ENCODE peak calls at places on chromosomes 16 and 17, in seven cellular contexts. U is naive thymus-derived CD8-positive, alpha-beta T cell; T is activated CD8-positive, alpha-beta T cell treated with anti-CD3 and anti-CD28 coated beads for 36 hours; M is cardiac septum; B is SJCRH30; X is nephron progenitor cell; Z is HS-5. L is an unnamed sample.
A peak's percentile ranks its signal among the peaks of the same experiment; 100 is the strongest.

GRCh38 chr17:75898791-75899190 is 2.0 kb upstream of the TRIM65 start:
- DNase-seq in U (no peak), T (no peak), M (no peak), B (no peak), X (no peak), Z (no peak), L (no peak)

GRCh38 chr16:68792465-68793324 is 50.6 kb upstream of the TANGO6 start:
- DNase-seq in U (no peak), T (no peak), M (no peak), B (peak; percentile 85), X (no peak), Z (no peak), L (no peak)

GRCh38 chr17:45677770-45678169 is 106.3 kb upstream of the CRHR1 start:
- DNase-seq in U (no peak), T (no peak), M (no peak), B (no peak), X (no peak), Z (peak; percentile 11), L (no peak)

GRCh38 chr17:48546187-48546923 is 1.4 kb upstream of the HOXB2 start:
- DNase-seq in U (no peak), T (no peak), M (no peak), B (peak; percentile 22), X (peak; percentile 65), Z (no peak), L (peak; percentile 78)

GRCh38 chr16:14193316-14193871 is 122.3 kb downstream of the MRTFB start:
- DNase-seq in U (no peak), T (peak; percentile 59), M (no peak), B (no peak), X (no peak), Z (no peak), L (no peak)

GRCh38 chr17:43900858-43901754 is 6.2 kb downstream of the MPP2 start:
- DNase-seq in U (no peak), T (no peak), M (no peak), B (no peak), X (no peak), Z (no peak), L (peak; percentile 59)

GRCh38 chr16:27195941-27196595 is 7.3 kb upstream of the KDM8 start:
- DNase-seq in U (no peak), T (peak; percentile 22), M (no peak), B (no peak), X (no peak), Z (no peak), L (no peak)

GRCh38 chr16:51154271-51155171 is 3.5 kb upstream of the SALL1 start:
- DNase-seq in U (no peak), T (no peak), M (peak; percentile 26), B (no peak), X (peak; percentile 71), Z (no peak), L (peak; percentile 77)

GRCh38 chr16:28572659-28573510 is 19.2 kb downstream of the SGF29 start:
- DNase-seq in U (no peak), T (no peak), M (peak; percentile 83), B (peak; percentile 54), X (peak; percentile 54), Z (no peak), L (no peak)

GRCh38 chr17:44920565-44920940 is 5.3 kb upstream of the GFAP start:
- DNase-seq in U (no peak), T (no peak), M (no peak), B (no peak), X (no peak), Z (no peak), L (peak; percentile 34)

GRCh38 chr16:89741342-89742014 is 20.1 kb downstream of the ZNF276 start:
- DNase-seq in U (no peak), T (no peak), M (no peak), B (no peak), X (no peak), Z (no peak), L (no peak)

L was measured in H9.